ENCODE peak calls at places on chromosomes 16 and 17, in ten cellular contexts. T, E, C, F, N, Q, H, I, G and M are unnamed samples.

GRCh38 chr16:2230376-2230775 is 5.9 kb upstream of the DNASE1L2 start:
- DNase-seq in T (no peak), E (no peak), C (no peak), F (no peak), N (no peak), Q (no peak), H (no peak), I (no peak), G (no peak), M (no peak)

GRCh38 chr17:7880076-7880868 is 8.3 kb upstream of the CHD3 start:
- DNase-seq in T (no peak), E (no peak), C (no peak), F (no peak), N (peak), Q (no peak), H (no peak), I (no peak), G (no peak), M (no peak)

GRCh38 chr16:51151435-51151950 is 423 bp upstream of the SALL1 start:
- DNase-seq in T (no peak), E (no peak), C (peak), F (peak), N (no peak), Q (peak), H (no peak), I (peak), G (no peak), M (no peak)

GRCh38 chr17:27995554-27995953 is 46.9 kb upstream of the NLK start:
- DNase-seq in T (no peak), E (no peak), C (no peak), F (no peak), N (no peak), Q (no peak), H (no peak), I (no peak), G (no peak), M (no peak)

GRCh38 chr16:88499836-88500251 is 46.8 kb downstream of the ZFPM1 start:
- DNase-seq in T (no peak), E (no peak), C (no peak), F (no peak), N (no peak), Q (no peak), H (no peak), I (no peak), G (no peak), M (no peak)

GRCh38 chr17:6713130-6713917 is at the start of gene SLC13A5:
- DNase-seq in T (no peak), E (no peak), C (peak), F (peak), N (peak), Q (no peak), H (peak), I (no peak), G (no peak), M (no peak)

GRCh38 chr17:514584-514983 is 162.0 kb upstream of the RPH3AL start:
- DNase-seq in T (no peak), E (no peak), C (no peak), F (no peak), N (no peak), Q (no peak), H (no peak), I (no peak), G (no peak), M (no peak)

GRCh38 chr16:473046-474043 is 47.9 kb downstream of the RAB11FIP3 start:
- DNase-seq in T (no peak), E (no peak), C (no peak), F (no peak), N (no peak), Q (no peak), H (no peak), I (no peak), G (no peak), M (no peak)

GRCh38 chr16:2150418-2151187 is 2.2 kb downstream of the RAB26 start:
- DNase-seq in T (no peak), E (no peak), C (no peak), F (peak), N (no peak), Q (no peak), H (no peak), I (peak), G (no peak), M (peak)

GRCh38 chr17:63925615-63926014 is 6.5 kb downstream of the CD79B start:
- DNase-seq in T (no peak), E (no peak), C (no peak), F (no peak), N (no peak), Q (no peak), H (no peak), I (no peak), G (no peak), M (no peak)

GRCh38 chr17:74028717-74029116 is 174.8 kb upstream of the RPL38 start:
- DNase-seq in T (no peak), E (no peak), C (no peak), F (no peak), N (no peak), Q (no peak), H (no peak), I (no peak), G (no peak), M (no peak)

GRCh38 chr17:54903375-54903774 is 2.7 kb downstream of the TOM1L1 start:
- DNase-seq in T (no peak), E (no peak), C (peak), F (peak), N (no peak), Q (no peak), H (no peak), I (no peak), G (no peak), M (no peak)

GRCh38 chr17:50612281-50612680 is 22.4 kb upstream of the ABCC3 start:
- DNase-seq in T (no peak), E (no peak), C (no peak), F (no peak), N (no peak), Q (no peak), H (no peak), I (no peak), G (no peak), M (no peak)

GRCh38 chr17:28885951-28886350 is 11.6 kb downstream of the FLOT2 start:
- DNase-seq in T (no peak), E (no peak), C (no peak), F (no peak), N (no peak), Q (no peak), H (no peak), I (no peak), G (no peak), M (no peak)